ENCODE peak calls at places on chromosomes 4 and X, in four cellular contexts. C, X, R and Y are unnamed samples.

GRCh38 chr4:128364565-128364964 is 77.0 kb upstream of the PGRMC2 start:
- DNase-seq in C (no peak), X (no peak), R (no peak), Y (peak)

GRCh38 chr4:118730683-118731082 is 45.5 kb downstream of the METTL14 start:
- DNase-seq in C (no peak), X (no peak), R (no peak), Y (peak)

GRCh38 chr4:80221161-80221560 is 23.9 kb downstream of the PRDM8 start:
- DNase-seq in C (no peak), X (no peak), R (no peak), Y (peak)

GRCh38 chr4:116501954-116502353 is 583.4 kb downstream of the TRAM1L1 start:
- DNase-seq in C (no peak), X (no peak), R (no peak), Y (no peak)

GRCh38 chrX:23373129-23373804 is 38.6 kb downstream of the PTCHD1 start:
- DNase-seq in C (no peak), X (no peak), R (no peak), Y (peak)

GRCh38 chrX:129930941-129931410 is 25.0 kb downstream of the UTP14A start:
- DNase-seq in C (no peak), X (peak), R (no peak), Y (no peak)

GRCh38 chrX:135516376-135516775 is 4.1 kb upstream of the INTS6L start:
- DNase-seq in C (no peak), X (no peak), R (peak), Y (no peak)

GRCh38 chr4:115454228-115454627 is 340.8 kb upstream of the NDST4 start:
- DNase-seq in C (no peak), X (no peak), R (no peak), Y (no peak)

GRCh38 chr4:38119663-38120374 is 159.6 kb downstream of the PTTG2 start:
- DNase-seq in C (no peak), X (no peak), R (no peak), Y (peak)

GRCh38 chr4:119550857-119551532 is 77.6 kb downstream of the PDE5A start:
- DNase-seq in C (no peak), X (no peak), R (no peak), Y (peak)

GRCh38 chrX:115400960-115401359 is 111.4 kb downstream of the LUZP4 start:
- DNase-seq in C (no peak), X (peak), R (no peak), Y (no peak)

GRCh38 chrX:76148753-76149152 is 24.1 kb upstream of the PBDC1 start:
- DNase-seq in C (peak), X (peak), R (no peak), Y (peak)

GRCh38 chr4:76895619-76896018 is 2.3 kb downstream of the SOWAHB start:
- DNase-seq in C (no peak), X (no peak), R (no peak), Y (no peak)

GRCh38 chr4:143381171-143382118 is 44.8 kb downstream of the GAB1 start:
- DNase-seq in C (no peak), X (no peak), R (no peak), Y (peak)

GRCh38 chrX:56762707-56763555 is 33.9 kb downstream of the NBDY start:
- DNase-seq in C (no peak), X (no peak), R (no peak), Y (no peak)

GRCh38 chr4:73770917-73771316 is 30.5 kb downstream of the CXCL8 start:
- DNase-seq in C (no peak), X (no peak), R (no peak), Y (no peak)

GRCh38 chrX:68443155-68443868 is 10.0 kb upstream of the OPHN1 start:
- DNase-seq in C (peak), X (no peak), R (no peak), Y (peak)

GRCh38 chrX:40100537-40101429 is 3.0 kb upstream of the BCOR start:
- DNase-seq in C (no peak), X (no peak), R (no peak), Y (no peak)

GRCh38 chrX:153755136-153755535 is 8.9 kb upstream of the PLXNB3 start:
- DNase-seq in C (no peak), X (no peak), R (no peak), Y (no peak)

GRCh38 chrX:123093792-123094191 is 90.3 kb upstream of the GRIA3 start:
- DNase-seq in C (no peak), X (no peak), R (no peak), Y (no peak)

GRCh38 chr4:91086008-91086407 is 958.8 kb downstream of the CCSER1 start:
- DNase-seq in C (no peak), X (no peak), R (no peak), Y (no peak)

GRCh38 chr4:73606465-73606974 is 13.7 kb downstream of the RASSF6 start:
- DNase-seq in C (peak), X (no peak), R (no peak), Y (no peak)

GRCh38 chr4:144584428-144584827 is 61.5 kb upstream of the HHIP start:
- DNase-seq in C (no peak), X (no peak), R (no peak), Y (no peak)

GRCh38 chr4:138897818-138898226 is 117.8 kb upstream of the NOCT start:
- DNase-seq in C (no peak), X (no peak), R (no peak), Y (peak)

GRCh38 chr4:185656467-185656890 is 121.2 kb upstream of the PDLIM3 start:
- DNase-seq in C (no peak), X (peak), R (no peak), Y (peak)

DNA sequence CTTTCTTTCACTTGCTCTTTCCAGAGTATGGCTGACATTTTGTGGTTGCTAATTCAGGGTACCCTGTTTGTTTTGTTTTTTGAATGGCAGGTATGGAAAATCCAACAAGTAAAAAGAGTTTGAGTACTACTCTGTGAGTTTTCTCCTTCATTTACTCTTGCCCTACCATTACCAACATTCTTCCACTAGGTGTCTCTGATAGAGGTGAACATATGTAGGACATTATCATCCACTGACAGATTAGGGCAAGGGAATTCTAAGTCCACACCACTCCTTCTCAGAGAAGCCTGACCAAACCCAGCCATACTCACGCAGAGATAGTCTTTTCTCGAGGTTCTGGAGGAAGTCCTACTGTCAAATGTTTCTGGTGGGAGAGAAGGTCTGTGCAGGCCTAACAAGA is 36.7 kb upstream of the HDAC8 start:
- DNase-seq in C (no peak), X (no peak), R (peak), Y (peak)
- TF ChIP-seq CHD1 in C (no peak), X (no peak), R (no peak), Y (no peak)

GRCh38 chrX:16185725-16186136 is 18.4 kb downstream of the MAGEB17 start:
- DNase-seq in C (peak), X (no peak), R (peak), Y (peak)
- TF ChIP-seq CHD1 in C (no peak), X (no peak), R (no peak), Y (no peak)

GRCh38 chrX:136710324-136710951 is 62.5 kb downstream of the CD40LG start:
- DNase-seq in C (no peak), X (no peak), R (no peak), Y (peak)
- TF ChIP-seq CHD1 in C (no peak), X (no peak), R (no peak), Y (no peak)

GRCh38 chr4:83307920-83308319 is 23.3 kb upstream of the COQ2 start:
- DNase-seq in C (no peak), X (no peak), R (no peak), Y (no peak)

GRCh38 chr4:83305187-83305586 is 20.6 kb upstream of the COQ2 start:
- DNase-seq in C (no peak), X (no peak), R (no peak), Y (no peak)

GRCh38 chr4:83308672-83309071 is 24.1 kb upstream of the COQ2 start:
- DNase-seq in C (no peak), X (peak), R (no peak), Y (no peak)
- TF ChIP-seq CHD1 in C (no peak), X (no peak), R (no peak), Y (no peak)